ENCODE peak calls at places on chromosomes 13 and 19, in five cellular contexts. R, T, W, P and J are unnamed samples.

GRCh38 chr19:41548954-41549688 is 26.8 kb upstream of the CEACAM21 start:
- DNase-seq in W (no peak), T (no peak), P (peak), R (no peak), J (no peak)

GRCh38 chr13:114057131-114058050 is 75.0 kb downstream of the RASA3 start:
- DNase-seq in T (no peak), P (no peak), W (no peak), R (no peak), J (no peak)

GRCh38 chr19:51480590-51480989 is 2.3 kb downstream of the CEACAM18 start:
- DNase-seq in R (no peak), T (no peak), W (no peak), P (no peak), J (no peak)

GRCh38 chr13:30798776-30799625 is 63.7 kb downstream of the ALOX5AP start:
- DNase-seq in R (no peak), W (no peak), T (no peak), P (no peak), J (no peak)

GRCh38 chr19:48966541-48967345 is 1.6 kb downstream of the FTL start:
- DNase-seq in P (no peak), R (no peak), W (no peak), T (no peak), J (no peak)

GRCh38 chr13:44843403-44843802 is 145.9 kb downstream of the NUFIP1 start:
- DNase-seq in W (no peak), R (no peak), P (no peak), T (no peak), J (no peak)

GRCh38 chr13:24146961-24147569 is 13.5 kb upstream of the SPATA13 start:
- DNase-seq in P (no peak), R (no peak), W (no peak), T (no peak), J (no peak)

GRCh38 chr19:55383789-55384575 is at the start of gene TMEM238:
- DNase-seq in T (no peak), P (peak), W (peak), R (peak), J (peak)

GRCh38 chr19:34215006-34215665 is 39.2 kb upstream of the GARRE1 start:
- DNase-seq in P (no peak), T (no peak), R (no peak), W (no peak), J (peak)

GRCh38 chr13:111506621-111507020 is 186.2 kb downstream of the TEX29 start:
- DNase-seq in T (no peak), W (no peak), P (no peak), R (no peak), J (no peak)

GRCh38 chr13:102400619-102401125 is 1.2 kb downstream of the FGF14 start:
- DNase-seq in W (no peak), T (no peak), P (peak), R (peak), J (peak)

GRCh38 chr13:113562866-113563265 is 21.7 kb upstream of the TFDP1 start:
- DNase-seq in W (no peak), R (no peak), T (no peak), P (no peak), J (no peak)

GRCh38 chr19:4396949-4397783 is 3.2 kb downstream of the SH3GL1 start:
- DNase-seq in P (no peak), W (no peak), T (no peak), R (peak), J (no peak)

GRCh38 chr13:67133476-67133875 is 96.7 kb downstream of the PCDH9 start:
- DNase-seq in T (no peak), R (no peak), W (no peak), P (no peak), J (no peak)

GRCh38 chr19:370641-371330 is 26.2 kb upstream of the MIER2 start:
- DNase-seq in T (no peak), P (no peak), R (no peak), W (no peak), J (no peak)

GRCh38 chr19:3061214-3062161 is 807 bp downstream of the TLE5 start:
- DNase-seq in R (peak), T (no peak), W (no peak), P (peak), J (peak)

GRCh38 chr13:101035119-101035620 is 360.6 kb upstream of the TMTC4 start:
- DNase-seq in T (no peak), W (no peak), P (no peak), R (no peak), J (no peak)

GRCh38 chr13:29573190-29573589 is 22.3 kb downstream of the SLC7A1 start:
- DNase-seq in R (peak), P (no peak), W (no peak), T (no peak), J (peak)

GRCh38 chr19:35249848-35250711 is 1.3 kb downstream of the LSR start:
- DNase-seq in W (no peak), P (no peak), T (no peak), R (no peak), J (no peak)

GRCh38 chr19:29499261-29499920 is 26.4 kb upstream of the VSTM2B start:
- DNase-seq in T (no peak), R (no peak), P (no peak), W (no peak), J (no peak)

GRCh38 chr19:46755077-46755852 is 9.0 kb upstream of the STRN4 start:
- DNase-seq in P (no peak), W (no peak), T (peak), R (peak), J (no peak)

GRCh38 chr19:2053601-2054389 is 2.8 kb upstream of the MKNK2 start:
- DNase-seq in P (no peak), R (peak), W (no peak), T (no peak), J (peak)

GRCh38 chr19:3573162-3573857 is 566 bp downstream of the HMG20B start:
- DNase-seq in P (no peak), W (no peak), T (no peak), R (peak), J (no peak)

GRCh38 chr19:1125601-1126533 is 22.1 kb downstream of the GPX4 start:
- DNase-seq in W (no peak), P (no peak), R (no peak), T (no peak), J (no peak)

GRCh38 chr19:35357867-35358573 is at the start of gene FFAR3:
- DNase-seq in W (no peak), T (no peak), P (no peak), R (peak), J (peak)

GRCh38 chr19:49431330-49431749 is 6.2 kb downstream of the GFY start:
- DNase-seq in W (no peak), T (no peak), R (no peak), P (no peak), J (no peak)

GRCh38 chr19:1465191-1466016 is 13.6 kb downstream of the C19orf25 start:
- DNase-seq in W (no peak), T (no peak), P (no peak), R (no peak), J (no peak)

GRCh38 chr13:79904581-79904980 is 423.6 kb downstream of the NDFIP2 start:
- DNase-seq in P (no peak), T (no peak), R (no peak), W (no peak), J (no peak)

GRCh38 chr19:33302974-33303790 is 848 bp upstream of the CEBPA start:
- DNase-seq in P (no peak), T (no peak), R (peak), W (peak), J (peak)

GRCh38 chr13:27424246-27425150 is at the start of gene GTF3A:
- DNase-seq in R (peak), P (peak), T (peak), W (peak), J (peak)

GRCh38 chr13:106373304-106373988 is 162.0 kb downstream of the EFNB2 start:
- DNase-seq in R (no peak), P (no peak), W (no peak), T (no peak), J (no peak)

GRCh38 chr19:7983995-7984837 is 21.2 kb downstream of the ELAVL1 start:
- DNase-seq in R (no peak), P (no peak), T (no peak), W (no peak), J (no peak)

GRCh38 chr19:12733369-12733896 is 1.1 kb downstream of the TRIR start:
- DNase-seq in T (no peak), W (no peak), P (peak), R (no peak), J (no peak)

GRCh38 chr19:45607071-45608029 is 5.3 kb upstream of the GPR4 start:
- DNase-seq in W (peak), T (peak), R (peak), P (peak), J (peak)